ENCODE peak calls at places on chromosomes 7 and 10, in eight cellular contexts. G is astrocyte of the hippocampus; K is effector memory CD4-positive, alpha-beta T cell; A is fibroblast of lung; V is NCI-H1105 treated with DMSO at 0.1 percent for 48 hours; H is fibroblast of pulmonary artery; R is astrocyte of the spinal cord; I is COR-L47. S is an unnamed sample.

GRCh38 chr10:72277340-72277995 is 3.7 kb downstream of the DDIT4 start:
- DNase-seq in G (no peak), H (no peak), A (no peak), I (no peak), V (no peak), K (no peak), R (no peak), S (peak)

GRCh38 chr10:52314007-52314821 is at the start of gene DKK1:
- DNase-seq in R (peak), V (no peak), G (peak), A (peak), H (peak), I (no peak), K (no peak), S (peak)

GRCh38 chr7:131072505-131073091 is 255.1 kb upstream of the MKLN1 start:
- DNase-seq in G (peak), R (peak), V (peak), I (no peak), K (no peak), A (peak), H (peak), S (peak)

GRCh38 chr7:151038951-151039849 is 9.1 kb upstream of the ASIC3 start:
- DNase-seq in K (peak), A (peak), V (no peak), R (peak), G (peak), H (peak), I (peak), S (peak)

GRCh38 chr7:18566829-18567228 is 71.3 kb downstream of the HDAC9 start:
- DNase-seq in H (no peak), V (no peak), K (no peak), A (no peak), R (no peak), G (no peak), I (no peak), S (no peak)

GRCh38 chr10:84537447-84537931 is 209.1 kb downstream of the CCSER2 start:
- DNase-seq in G (peak), V (peak), R (peak), K (no peak), H (peak), A (peak), I (peak), S (peak)

GRCh38 chr10:131654471-131655087 is 246.2 kb upstream of the PPP2R2D start:
- DNase-seq in G (no peak), R (no peak), H (no peak), I (no peak), V (no peak), K (no peak), A (no peak), S (no peak)

GRCh38 chr7:28328822-28329615 is 83.3 kb upstream of the CREB5 start:
- DNase-seq in A (no peak), H (no peak), V (peak), G (no peak), K (no peak), R (no peak), I (no peak), S (no peak)